ENCODE peak calls at places on chromosome 9, in five cellular contexts. Q is ovary, V is lung, P is DND-41, Y is hepatocyte. I is an unnamed sample. For H3K4me1 and H3K9me3, the result is how much of the 10 kb centered on the place peaks cover.

GRCh38 chr9:81431662-81432061 is 257.7 kb downstream of the TLE1 start:
- DNase-seq in Q (no peak), V (no peak), P (no peak), Y (no peak), I (no peak)

GRCh38 chr9:130292104-130292503 is 26.5 kb downstream of the HMCN2 start:
- DNase-seq in Q (no peak), V (no peak), P (no peak), Y (no peak), I (no peak)

GRCh38 chr9:95156074-95156473 is 161.4 kb downstream of the FANCC start:
- DNase-seq in Q (no peak), V (no peak), P (no peak), Y (no peak), I (no peak)

GRCh38 chr9:38083858-38084555 is 15.0 kb upstream of the SHB start:
- DNase-seq in Q (no peak), V (no peak), P (no peak), Y (no peak), I (no peak)

GRCh38 chr9:14779566-14780022 is 57.1 kb upstream of the CER1 start:
- DNase-seq in Q (no peak), V (no peak), P (no peak), Y (no peak), I (no peak)

GRCh38 chr9:137960496-137960895 is 82.9 kb downstream of the CACNA1B start:
- DNase-seq in Q (no peak), V (no peak), P (no peak), Y (no peak), I (no peak)

GRCh38 chr9:72440383-72440782 is 75.4 kb upstream of the ZFAND5 start:
- DNase-seq in Q (no peak), V (no peak), P (no peak), Y (no peak), I (no peak)

GRCh38 chr9:2267171-2267740 is 252.1 kb downstream of the SMARCA2 start:
- DNase-seq in Q (peak), V (no peak), P (no peak), Y (no peak), I (no peak)

GRCh38 chr9:120653762-120654161 is 60.5 kb downstream of the MEGF9 start:
- DNase-seq in Q (no peak), V (no peak), P (no peak), Y (no peak), I (no peak)

GRCh38 chr9:33162721-33163311 is 4.3 kb downstream of the B4GALT1 start:
- DNase-seq in Q (peak), V (peak), P (no peak), Y (peak), I (no peak)

GRCh38 chr9:97812247-97812543 is 40.8 kb upstream of the FOXE1 start:
- DNase-seq in Q (no peak), V (no peak), P (no peak), Y (no peak), I (no peak)

GRCh38 chr9:122346478-122347347 is 24.1 kb upstream of the PTGS1 start:
- DNase-seq in Q (peak), V (peak), P (no peak), Y (peak), I (no peak)

GRCh38 chr9:137691648-137692357 is 73.0 kb downstream of the EHMT1 start:
- DNase-seq in Q (no peak), V (peak), P (no peak), Y (no peak), I (no peak)

GRCh38 chr9:99936947-99937587 is 30.6 kb downstream of the STX17 start:
- DNase-seq in Q (no peak), V (no peak), P (no peak), Y (no peak), I (no peak)

GRCh38 chr9:123488683-123489321 is 132.8 kb downstream of the CRB2 start:
- DNase-seq in Q (no peak), V (no peak), P (peak), Y (no peak), I (no peak)

GRCh38 chr9:100700689-100701318 is 122.9 kb downstream of the CAVIN4 start:
- DNase-seq in Q (no peak), V (no peak), P (peak), Y (peak), I (no peak)

GRCh38 chr9:14269911-14270310 is 44.0 kb downstream of the NFIB start:
- DNase-seq in Q (no peak), V (no peak), P (no peak), Y (no peak), I (no peak)

GRCh38 chr9:97786341-97786740 is 66.7 kb upstream of the FOXE1 start:
- DNase-seq in Q (no peak), V (no peak), P (no peak), Y (no peak), I (peak)

GRCh38 chr9:114065304-114065703 is 12.8 kb downstream of the AMBP start:
- DNase-seq in Q (no peak), V (no peak), P (no peak), Y (no peak), I (no peak)

GRCh38 chr9:131546336-131547084 is 1.2 kb downstream of the PRRT1B start:
- DNase-seq in Q (no peak), V (no peak), P (no peak), Y (no peak), I (peak)

GRCh38 chr9:131438190-131438589 is 44.3 kb downstream of the PRRC2B start:
- DNase-seq in Q (no peak), V (no peak), P (no peak), Y (no peak), I (no peak)

GRCh38 chr9:136085815-136086212 is 9.3 kb downstream of the NACC2 start:
- DNase-seq in Q (no peak), V (peak), P (no peak), Y (no peak), I (no peak)

GRCh38 chr9:126366366-126367011 is 39.9 kb downstream of the MVB12B start:
- DNase-seq in Q (no peak), V (no peak), P (no peak), Y (no peak), I (no peak)

GRCh38 chr9:25557645-25558300 is 120.5 kb downstream of the TUSC1 start:
- DNase-seq in Q (no peak), V (no peak), P (no peak), Y (no peak), I (no peak)

GRCh38 chr9:37732086-37732744 is 21.4 kb upstream of the TRMT10B start:
- DNase-seq in Q (no peak), V (no peak), P (no peak), Y (no peak), I (no peak)

GRCh38 chr9:133474215-133474614 is 4.7 kb downstream of the SLC2A6 start:
- DNase-seq in Q (no peak), V (no peak), P (no peak), Y (no peak), I (no peak)

GRCh38 chr9:121690316-121690715 is 38.9 kb downstream of the DAB2IP start:
- DNase-seq in Q (no peak), V (no peak), P (no peak), Y (peak), I (no peak)

GRCh38 chr9:86794356-86795046 is 152.8 kb downstream of the GAS1 start:
- DNase-seq in Q (no peak), V (no peak), P (no peak), Y (peak), I (no peak)

GRCh38 chr9:91245432-91246313 is 116.0 kb downstream of the AUH start:
- DNase-seq in Q (no peak), V (no peak), P (no peak), Y (no peak), I (no peak)

GRCh38 chr9:84701801-84702200 is 32.3 kb downstream of the NTRK2 start:
- DNase-seq in Q (no peak), V (no peak), P (no peak), Y (no peak), I (no peak)

GRCh38 chr9:130912932-130913598 is 16.5 kb upstream of the QRFP start:
- DNase-seq in Q (no peak), V (no peak), P (no peak), Y (no peak), I (no peak)

GRCh38 chr9:13485068-13485596 is 205.6 kb upstream of the MPDZ start:
- DNase-seq in Q (peak), V (peak), P (no peak), Y (no peak), I (no peak)

GRCh38 chr9:98331536-98332259 is 76.2 kb upstream of the TBC1D2 start:
- DNase-seq in Q (no peak), V (peak), P (no peak), Y (no peak), I (no peak)

GRCh38 chr9:108150736-108151135 is 661.2 kb upstream of the KLF4 start:
- DNase-seq in Q (no peak), V (peak), P (no peak), Y (no peak), I (no peak)

GRCh38 chr9:20664501-20664900 is 19.6 kb upstream of the FOCAD start:
- DNase-seq in Q (no peak), V (no peak), P (no peak), Y (no peak), I (no peak)

GRCh38 chr9:6938447-6938846 is 180.7 kb downstream of the KDM4C start:
- DNase-seq in Q (no peak), V (no peak), P (no peak), Y (no peak), I (no peak)

GRCh38 chr9:95762322-95762721 is 113.2 kb upstream of the ERCC6L2 start:
- DNase-seq in Q (no peak), V (no peak), P (no peak), Y (no peak), I (no peak)

GRCh38 chr9:136665111-136665703 is 2.5 kb downstream of the EGFL7 start:
- DNase-seq in Q (no peak), V (no peak), P (no peak), Y (peak), I (peak)

GRCh38 chr9:133686642-133687575 is 50.7 kb downstream of the DBH start:
- DNase-seq in Q (no peak), V (peak), P (no peak), Y (no peak), I (no peak)

GRCh38 chr9:137705443-137705863 is 86.6 kb downstream of the EHMT1 start:
- DNase-seq in Q (no peak), V (no peak), P (no peak), Y (no peak), I (no peak)

DNA sequence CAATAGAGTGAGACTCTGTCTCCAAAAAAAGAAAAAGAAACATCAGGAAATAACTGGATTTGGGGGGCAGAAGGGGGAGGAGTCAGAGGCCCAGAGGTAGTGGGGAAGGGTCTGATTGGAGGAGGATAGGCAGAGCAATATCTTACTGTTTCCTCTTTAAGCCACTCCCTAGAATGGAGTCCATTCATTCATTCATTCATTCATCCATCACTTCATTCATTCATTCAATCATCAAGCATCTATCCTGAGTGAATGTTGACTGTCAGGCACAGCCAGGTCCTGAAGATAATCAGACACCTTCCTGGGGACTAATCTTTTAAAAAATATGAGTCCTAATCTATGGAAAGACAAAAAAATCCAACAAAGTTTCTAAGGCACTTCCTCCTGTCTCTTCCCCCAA is 12.9 kb downstream of the IER5L start:
- DNase-seq in Q (no peak), V (no peak), P (no peak), Y (no peak), I (no peak)
- H3K4me1 ChIP-seq in Q (under half), V (under half), P (under half), Y (under half), I (under half)

GRCh38 chr9:104740596-104740995 is 6.9 kb upstream of the NIPSNAP3A start:
- DNase-seq in Q (no peak), V (no peak), P (no peak), Y (no peak), I (no peak)
- H3K9me3 ChIP-seq in Q (under half), V (under half), P (under half), Y (under half), I (under half)

DNA sequence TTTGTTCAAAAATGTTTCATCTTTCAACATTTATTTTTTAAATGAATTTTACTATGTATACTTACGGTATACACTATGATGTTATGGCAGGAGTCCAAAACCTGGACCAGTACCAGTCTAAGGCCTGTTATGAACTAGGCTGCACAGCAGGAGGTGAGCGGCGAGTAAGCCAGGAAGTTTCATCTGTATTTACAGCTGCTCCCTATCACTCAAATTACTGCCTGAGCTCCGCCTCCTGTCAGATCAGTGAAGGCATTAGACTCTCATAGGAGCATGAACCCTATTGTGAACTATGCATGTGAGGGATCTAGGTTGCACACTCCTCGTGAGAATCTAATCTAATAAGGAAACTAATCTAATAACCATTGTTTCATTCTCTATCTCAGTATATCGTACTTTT is 715.5 kb upstream of the PTPRD start:
- DNase-seq in Q (no peak), V (no peak), P (no peak), Y (no peak), I (no peak)
- H3K4me1 ChIP-seq in Q (under half), V (under half), P (under half), Y (under half), I (under half)

DNA sequence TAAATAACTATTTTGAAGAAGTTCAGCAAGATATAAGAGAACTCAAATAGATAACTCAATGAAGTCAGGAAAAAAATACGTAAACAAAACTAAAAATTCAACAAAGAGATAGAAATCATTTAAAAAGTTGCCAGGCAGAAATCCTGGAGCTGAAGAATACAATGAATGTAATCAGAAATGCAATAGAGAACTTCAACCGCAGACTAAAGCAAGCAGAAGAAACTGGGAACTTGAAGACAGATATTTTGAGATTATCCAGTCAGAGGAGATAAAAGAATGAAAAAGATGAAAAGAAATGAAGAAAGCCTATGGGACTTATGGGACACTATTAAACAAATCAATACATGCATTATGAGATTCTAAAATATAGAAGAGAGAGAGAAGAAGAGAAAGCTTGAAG is 129.1 kb upstream of the LPAR1 start:
- DNase-seq in Q (no peak), V (no peak), P (no peak), Y (no peak), I (no peak)
- H3K9me3 ChIP-seq in Q (under half), V (under half), P (under half), Y (under half), I (under half)